ENCODE peak calls at places on chromosomes 12 and 14, in eight cellular contexts. K is CD4-positive, alpha-beta memory T cell; X is sigmoid colon; Q is CD4-positive, CD25-positive, alpha-beta regulatory T cell; U is mesendoderm; E is stomach; I is pancreas; A is lower lobe of right lung. P is an unnamed sample.

GRCh38 chr12:72293701-72294100 is 21.5 kb downstream of the TRHDE start:
- DNase-seq in K (no peak), X (no peak), Q (no peak), U (no peak), E (no peak), I (no peak), A (no peak), P (no peak)

GRCh38 chr12:52813885-52814709 is at the start of gene KRT4:
- DNase-seq in K (no peak), X (no peak), Q (no peak), U (no peak), E (no peak), I (no peak), A (no peak), P (no peak)

GRCh38 chr12:105322070-105322469 is 8.4 kb upstream of the C12orf75 start:
- DNase-seq in K (no peak), X (no peak), Q (no peak), U (no peak), E (no peak), I (no peak), A (no peak), P (no peak)

GRCh38 chr12:104187446-104188155 is 28.0 kb upstream of the TXNRD1 start:
- DNase-seq in K (no peak), X (no peak), Q (no peak), U (no peak), E (no peak), I (no peak), A (no peak), P (no peak)

GRCh38 chr14:68039593-68039992 is 220.0 kb downstream of the RAD51B start:
- DNase-seq in K (no peak), X (no peak), Q (peak; percentile 12), U (no peak), E (no peak), I (no peak), A (no peak), P (no peak)

GRCh38 chr14:78196323-78196722 is 26.1 kb downstream of the NRXN3 start:
- DNase-seq in K (no peak), X (no peak), Q (no peak), U (peak; percentile 7), E (no peak), I (no peak), A (no peak), P (no peak)

GRCh38 chr12:22287776-22288621 is 46.5 kb downstream of the ST8SIA1 start:
- DNase-seq in K (peak; percentile 22), X (no peak), Q (peak; percentile 30), U (peak; percentile 44), E (no peak), I (no peak), A (no peak), P (no peak)

GRCh38 chr12:130971871-130972588 is 18.3 kb downstream of the ADGRD1 start:
- DNase-seq in K (no peak), X (peak; percentile 55), Q (no peak), U (no peak), E (no peak), I (no peak), A (no peak), P (no peak)

GRCh38 chr12:72272731-72273498 is 745 bp downstream of the TRHDE start:
- DNase-seq in K (no peak), X (no peak), Q (no peak), U (peak; percentile 29), E (no peak), I (peak; percentile 28), A (peak; percentile 56), P (no peak)

GRCh38 chr12:71476513-71476912 is 36.9 kb downstream of the LGR5 start:
- DNase-seq in K (no peak), X (no peak), Q (no peak), U (no peak), E (no peak), I (no peak), A (no peak), P (no peak)

GRCh38 chr12:84421103-84421502 is 491.5 kb downstream of the SLC6A15 start:
- DNase-seq in K (no peak), X (no peak), Q (no peak), U (no peak), E (no peak), I (no peak), A (no peak), P (no peak)

GRCh38 chr12:18629916-18630315 is 107.9 kb downstream of the PLCZ1 start:
- DNase-seq in K (no peak), X (no peak), Q (no peak), U (no peak), E (no peak), I (no peak), A (no peak), P (no peak)

GRCh38 chr12:27463826-27464554 is 17.5 kb downstream of the SMCO2 start:
- DNase-seq in K (no peak), X (peak; percentile 83), Q (no peak), U (no peak), E (no peak), I (peak; percentile 10), A (peak; percentile 51), P (no peak)

GRCh38 chr12:6943387-6943718 is 263 bp upstream of the RNU7-1 start:
- DNase-seq in K (no peak), X (peak; percentile 96), Q (peak; percentile 94), U (peak; percentile 98), E (peak; percentile 86), I (peak; percentile 85), A (peak; percentile 77), P (no peak)

GRCh38 chr14:84927096-84927910 is 602.6 kb upstream of the FLRT2 start:
- DNase-seq in K (no peak), X (no peak), Q (no peak), U (no peak), E (no peak), I (no peak), A (no peak), P (no peak)

GRCh38 chr12:126144603-126145002 is 1079.4 kb downstream of the AACS start:
- DNase-seq in K (no peak), X (no peak), Q (no peak), U (no peak), E (no peak), I (no peak), A (no peak), P (no peak)

GRCh38 chr14:22807432-22808087 is 7.7 kb downstream of the SLC7A7 start:
- DNase-seq in K (no peak), X (no peak), Q (no peak), U (peak; percentile 67), E (no peak), I (no peak), A (no peak), P (no peak)
- H3K27ac ChIP-seq in K (no peak overlapping the region), X (no peak overlapping the region), Q (no peak overlapping the region), U (no peak overlapping the region), E (no peak overlapping the region), I (peak overlapping the region; percentile 2), A (no peak overlapping the region), P (no peak overlapping the region)

DNA sequence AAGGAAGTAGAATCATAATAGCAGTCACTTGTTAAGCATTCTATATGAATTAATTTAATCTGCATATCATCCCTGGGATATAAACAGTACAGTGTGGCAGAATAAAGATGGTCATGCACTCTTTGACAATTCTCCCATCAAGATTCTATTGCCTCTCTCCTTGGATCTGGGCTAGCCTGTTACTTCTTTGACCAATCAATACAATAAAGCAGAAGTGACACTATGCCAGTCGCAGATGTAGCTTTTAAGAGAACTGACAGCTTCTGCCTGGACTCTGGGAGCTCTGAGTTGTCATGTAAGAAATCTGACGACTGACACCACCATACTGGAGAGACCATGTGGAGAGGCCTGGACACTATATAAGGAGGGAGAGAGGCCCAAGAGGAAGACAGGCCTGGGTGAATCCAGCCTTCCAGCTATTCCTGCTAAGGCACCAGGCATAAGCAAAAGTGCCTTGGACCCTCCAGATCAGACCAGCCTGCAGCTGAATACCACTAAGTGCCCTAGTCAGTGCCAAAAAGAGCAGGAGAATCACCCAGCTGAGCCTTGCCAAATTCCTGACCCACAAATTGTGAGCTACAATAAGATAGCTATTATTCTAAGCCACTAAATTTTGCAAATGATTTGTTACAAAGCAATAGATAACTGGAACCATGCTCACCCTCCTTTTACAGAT is 84.4 kb downstream of the RIN3 start:
- DNase-seq in K (no peak), X (no peak), Q (no peak), U (no peak), E (no peak), I (no peak), A (no peak), P (no peak)
- H3K4me1 ChIP-seq in K (peaks cover 3% of the 10 kb centered on the region), X (no peaks in the 10 kb centered on the region), Q (no peaks in the 10 kb centered on the region), U (no peaks in the 10 kb centered on the region), E (peaks cover 17% of the 10 kb centered on the region), I (no peaks in the 10 kb centered on the region), A (peaks cover 25% of the 10 kb centered on the region), P (peaks cover 33% of the 10 kb centered on the region)

GRCh38 chr14:55059333-55059732 is 7.9 kb downstream of the MAPK1IP1L start:
- DNase-seq in K (no peak), X (no peak), Q (no peak), U (no peak), E (no peak), I (no peak), A (no peak), P (no peak)
- H3K36me3 ChIP-seq in K (peaks cover 22% of the 10 kb centered on the region), X (peaks cover 32% of the 10 kb centered on the region), Q (peaks cover 47% of the 10 kb centered on the region), U (peaks cover 2% of the 10 kb centered on the region), E (peaks cover 43% of the 10 kb centered on the region), I (peaks cover 11% of the 10 kb centered on the region), A (peaks cover 51% of the 10 kb centered on the region), P (peaks cover 12% of the 10 kb centered on the region)

DNA sequence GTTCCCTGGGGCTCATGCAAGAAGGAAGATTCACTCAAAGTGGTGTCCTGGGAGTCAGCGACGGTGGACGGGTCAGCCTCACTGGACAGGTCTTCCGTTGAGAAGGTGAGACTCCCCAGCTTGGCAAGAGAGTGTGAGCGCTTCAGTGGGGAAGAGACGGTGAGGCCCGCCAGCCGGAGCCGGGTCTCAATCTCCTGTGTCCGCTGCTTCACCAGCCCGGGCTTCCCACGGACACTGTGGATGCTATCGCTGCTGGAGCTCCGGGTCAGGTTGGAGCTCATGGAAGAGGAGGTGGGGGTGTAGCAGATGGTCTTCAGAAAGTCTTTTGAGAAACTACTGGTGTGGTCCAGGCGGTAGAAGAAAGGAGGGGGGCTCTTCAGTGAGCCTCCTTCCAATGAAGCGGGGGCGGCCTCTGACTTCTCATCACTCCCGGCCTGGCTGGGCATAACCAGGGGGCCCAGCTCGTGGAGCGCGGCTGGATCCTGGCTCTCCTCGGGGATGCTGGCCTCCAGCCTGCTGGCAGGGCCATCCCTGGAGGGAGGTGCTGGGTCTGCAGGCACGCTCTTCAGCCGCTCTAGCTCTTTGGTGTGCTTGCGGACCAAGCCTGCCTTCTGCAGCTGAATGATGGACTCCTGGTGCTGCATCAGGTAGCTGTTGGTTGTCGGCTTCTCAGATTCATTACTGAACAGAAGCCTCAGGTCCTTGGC is 56.9 kb upstream of the CORO1C start:
- DNase-seq in K (no peak), X (peak; percentile 86), Q (no peak), U (no peak), E (no peak), I (no peak), A (no peak), P (no peak)
- H3K27ac ChIP-seq in K (no peak overlapping the region), X (peak overlapping the region; percentile 82), Q (no peak overlapping the region), U (no peak overlapping the region), E (no peak overlapping the region), I (no peak overlapping the region), A (no peak overlapping the region), P (peak overlapping the region; percentile 74)

GRCh38 chr14:74594021-74594420 is 18.0 kb downstream of the LTBP2 start:
- DNase-seq in K (no peak), X (no peak), Q (no peak), U (no peak), E (no peak), I (no peak), A (no peak), P (no peak)
- H3K4me1 ChIP-seq in K (no peaks in the 10 kb centered on the region), X (no peaks in the 10 kb centered on the region), Q (no peaks in the 10 kb centered on the region), U (no peaks in the 10 kb centered on the region), E (peaks cover 65% of the 10 kb centered on the region), I (no peaks in the 10 kb centered on the region), A (peaks cover 76% of the 10 kb centered on the region), P (peaks cover 76% of the 10 kb centered on the region)